ENCODE peak calls at places on chromosome 14, in eight cellular contexts. X is heart right ventricle, O is astrocyte, N is fibroblast of pulmonary artery, V is fibroblast of lung, F is stomach, P is Calu3, Z is mammary epithelial cell. R is an unnamed sample.

GRCh38 chr14:70140614-70141013 is 48.1 kb downstream of the SLC8A3 start:
- DNase-seq in V (no peak), P (no peak), Z (no peak), X (no peak), F (no peak), N (no peak), O (no peak), R (no peak)

GRCh38 chr14:105487986-105488777 is 1.5 kb downstream of the CRIP1 start:
- DNase-seq in X (no peak), O (no peak), P (no peak), V (no peak), F (no peak), Z (no peak), N (no peak), R (no peak)

GRCh38 chr14:91170504-91171121 is 56.7 kb downstream of the DGLUCY start:
- DNase-seq in Z (no peak), F (peak; percentile 50), X (no peak), O (peak; percentile 42), P (no peak), N (no peak), V (peak; percentile 72), R (peak; percentile 19)

GRCh38 chr14:50025776-50026175 is 90.6 kb downstream of the VCPKMT start:
- DNase-seq in O (no peak), N (no peak), Z (peak; percentile 75), X (no peak), F (no peak), P (no peak), V (peak; percentile 47), R (no peak)

GRCh38 chr14:39276579-39277114 is 42.9 kb downstream of the MIA2 start:
- DNase-seq in Z (no peak), O (no peak), N (no peak), F (no peak), P (no peak), X (no peak), V (no peak), R (peak; percentile 14)

GRCh38 chr14:61322799-61323290 is 1.5 kb downstream of the PRKCH start:
- DNase-seq in Z (peak; percentile 90), V (peak; percentile 13), F (no peak), P (peak; percentile 6), O (no peak), N (peak; percentile 54), X (no peak), R (no peak)

GRCh38 chr14:72755766-72756165 is 138.1 kb downstream of the DPF3 start:
- DNase-seq in F (no peak), P (no peak), N (no peak), Z (no peak), V (no peak), O (no peak), X (no peak), R (no peak)

GRCh38 chr14:24053548-24054323 is 1.9 kb downstream of the CARMIL3 start:
- DNase-seq in V (no peak), N (no peak), Z (no peak), P (no peak), O (no peak), F (no peak), X (no peak), R (no peak)

GRCh38 chr14:104355101-104355691 is 216.8 kb downstream of the KIF26A start:
- DNase-seq in X (no peak), P (no peak), N (no peak), V (no peak), O (no peak), F (no peak), Z (no peak), R (no peak)

GRCh38 chr14:51328942-51329350 is 88.9 kb downstream of the TMX1 start:
- DNase-seq in N (peak; percentile 59), O (no peak), F (no peak), X (no peak), V (peak; percentile 68), Z (peak; percentile 43), P (no peak), R (peak; percentile 78)
- TF ChIP-seq CTCF in N (no peak), O (no peak), F (no peak), X (no peak), V (no peak), Z (no peak), P (no peak), R (no peak)

DNA sequence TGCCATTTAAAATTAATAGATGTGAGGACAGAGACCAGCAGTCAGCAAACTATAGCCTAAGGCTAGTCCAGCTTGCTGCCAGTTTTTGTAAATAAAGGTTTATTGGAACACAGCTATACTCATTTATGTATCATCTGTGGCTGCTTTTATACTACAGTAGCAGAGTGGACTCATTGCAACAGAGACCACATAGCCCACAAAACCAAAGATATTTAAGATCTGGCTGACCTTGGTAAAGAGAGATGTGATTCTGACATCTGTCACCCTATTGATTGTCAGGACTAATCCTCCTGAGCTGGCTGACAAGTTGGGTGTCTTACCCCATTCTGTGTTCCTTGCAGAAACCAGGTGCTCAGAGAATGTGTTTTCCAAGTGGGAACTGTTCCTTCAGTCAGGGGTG is 99.9 kb downstream of the BEGAIN start:
- DNase-seq in O (no peak), N (no peak), V (no peak), X (no peak), P (no peak), F (no peak), Z (no peak), R (no peak)
- TF ChIP-seq CTCF in O (no peak), N (no peak), V (no peak), X (no peak), P (no peak), F (no peak), Z (no peak), R (no peak)

DNA sequence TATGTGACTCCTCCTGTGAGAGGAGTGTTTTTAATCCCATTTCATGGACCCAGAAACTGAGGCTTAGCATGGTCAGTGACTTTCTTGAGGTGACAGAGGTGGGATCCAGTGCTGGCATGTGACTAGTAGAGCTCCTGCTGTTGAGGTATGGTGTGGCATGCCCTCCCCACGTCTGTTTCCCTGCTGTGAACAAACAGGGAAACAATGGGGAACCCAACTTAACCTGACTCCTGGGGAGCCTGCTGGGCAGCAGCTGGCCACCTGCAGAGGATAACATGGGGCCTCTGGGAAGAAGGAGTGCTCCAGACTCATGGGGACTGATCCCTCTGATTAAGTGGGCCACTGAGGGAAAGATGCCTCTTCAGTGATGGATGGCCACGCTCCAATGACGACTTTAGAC is 114.0 kb downstream of the BEGAIN start:
- DNase-seq in N (no peak), X (no peak), P (no peak), F (no peak), O (no peak), V (no peak), Z (no peak), R (no peak)
- TF ChIP-seq CTCF in N (no peak), X (no peak), P (no peak), F (no peak), O (no peak), V (no peak), Z (no peak), R (no peak)

GRCh38 chr14:64748521-64748920 is 44.3 kb downstream of the PLEKHG3 start:
- DNase-seq in N (no peak), O (no peak), F (no peak), V (no peak), P (no peak), X (no peak), Z (no peak), R (no peak)
- TF ChIP-seq CTCF in N (no peak), O (no peak), F (no peak), V (no peak), P (no peak), X (no peak), Z (no peak), R (no peak)

DNA sequence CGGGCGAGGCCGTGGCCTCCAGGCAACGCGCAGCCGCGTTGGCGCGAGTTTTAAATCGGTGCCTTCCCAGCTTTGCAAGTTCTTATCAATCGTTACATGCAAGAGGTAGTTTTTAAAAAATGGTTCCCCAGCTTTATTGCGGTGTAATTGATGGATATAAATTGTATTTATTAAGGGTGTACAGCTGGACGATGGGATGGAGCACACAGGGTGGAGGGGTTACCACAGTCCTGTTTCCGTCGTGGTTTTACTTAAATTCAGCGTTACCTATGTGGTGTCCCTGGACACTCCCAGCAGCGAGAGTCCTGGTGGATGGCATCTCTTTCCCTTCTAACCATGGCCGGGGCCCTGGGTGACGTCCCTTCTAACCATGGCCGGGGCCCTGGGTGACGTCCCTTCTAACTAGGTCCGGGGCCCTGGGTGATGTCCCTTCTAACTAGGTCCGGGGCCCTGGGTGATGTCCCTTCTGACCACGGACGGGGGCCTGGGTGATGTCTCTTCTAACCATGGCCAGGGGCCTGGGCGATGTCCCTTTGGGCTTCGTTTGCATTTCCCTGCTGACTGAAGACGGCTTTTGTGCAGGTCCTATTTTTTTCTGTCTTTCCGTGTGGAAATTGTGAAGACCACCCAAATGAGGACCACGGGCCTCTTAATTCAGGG is 97.9 kb downstream of the TNFAIP2 start:
- DNase-seq in F (no peak), V (no peak), N (no peak), X (no peak), Z (no peak), P (no peak), O (no peak), R (no peak)
- TF ChIP-seq CTCF in F (no peak), V (no peak), N (no peak), X (no peak), Z (no peak), P (no peak), O (no peak), R (no peak)

GRCh38 chr14:102695172-102695569 is 82.1 kb upstream of the TRAF3 start:
- DNase-seq in P (no peak), X (no peak), Z (no peak), N (no peak), O (no peak), V (no peak), F (no peak), R (no peak)

GRCh38 chr14:102696332-102696731 is 80.9 kb upstream of the TRAF3 start:
- DNase-seq in O (no peak), N (no peak), V (no peak), P (no peak), X (no peak), Z (no peak), F (no peak), R (no peak)

GRCh38 chr14:102692334-102692733 is 84.9 kb upstream of the TRAF3 start:
- DNase-seq in F (no peak), O (no peak), Z (no peak), X (no peak), V (peak; percentile 7), P (no peak), N (no peak), R (no peak)

GRCh38 chr14:102693006-102693755 is 84.1 kb upstream of the TRAF3 start:
- DNase-seq in X (no peak), P (no peak), O (no peak), N (no peak), F (no peak), Z (no peak), V (no peak), R (peak; percentile 14)

DNA sequence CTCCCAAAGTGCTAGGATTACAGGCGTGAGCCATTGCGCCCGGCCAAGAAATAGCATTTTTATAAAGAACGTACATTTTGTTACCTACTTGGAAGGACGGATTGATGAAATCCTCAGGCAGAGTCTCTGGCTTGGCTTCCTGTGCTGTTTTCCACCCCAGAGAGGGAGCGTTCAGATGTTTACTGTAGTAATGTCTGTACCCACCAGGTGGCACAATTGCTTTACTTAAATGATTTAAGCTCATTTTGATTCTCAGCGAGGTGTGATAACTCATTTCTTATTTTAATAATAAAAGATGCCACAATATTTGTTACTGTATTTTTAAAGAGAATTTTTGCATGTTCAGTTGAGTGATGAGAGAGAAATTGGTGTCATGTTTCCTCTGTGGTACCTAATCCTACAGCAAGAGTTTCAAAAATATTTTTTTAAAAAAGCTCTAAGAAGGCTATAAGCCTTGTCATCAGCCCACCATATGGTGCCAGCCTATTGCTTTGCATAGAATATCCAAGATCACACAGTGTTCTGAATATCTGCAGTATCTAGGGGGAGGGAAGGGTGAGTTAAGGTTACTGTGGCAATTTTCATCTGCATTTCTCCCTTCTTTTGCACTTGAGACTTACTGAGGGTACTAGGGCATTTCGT is 82.6 kb upstream of the TRAF3 start:
- DNase-seq in N (peak; percentile 86), Z (peak; percentile 54), P (peak; percentile 64), V (peak; percentile 80), X (peak; percentile 82), O (peak; percentile 35), F (peak; percentile 71), R (peak; percentile 82)
- TF ChIP-seq CTCF in N (peak; percentile 57), Z (peak; percentile 55), P (peak; percentile 47), V (peak; percentile 61), X (peak; percentile 85), O (peak; percentile 67), F (peak; percentile 56), R (peak; percentile 65)